ENCODE peak calls at places on chromosome 15, in seven cellular contexts. One of them, this sample, is unnamed.

GRCh38 chr15:72866086-72866646 is 82.6 kb upstream of the ADPGK start:
- DNase-seq in AG09309: no peak
- DNase-seq in neural crest cell: no peak
- DNase-seq in IMR-90: no peak
- DNase-seq in left ventricle myocardium inferior: no peak
- DNase-seq in endothelial cell: no peak
- DNase-seq in thoracic aorta: no peak
- DNase-seq in this sample: peak; percentile 21

GRCh38 chr15:40793216-40793989 is 13.5 kb upstream of the ZFYVE19 start:
- DNase-seq in AG09309: peak; percentile 78
- DNase-seq in neural crest cell: no peak
- DNase-seq in IMR-90: peak; percentile 98
- DNase-seq in left ventricle myocardium inferior: no peak
- DNase-seq in endothelial cell: no peak
- DNase-seq in thoracic aorta: no peak
- DNase-seq in this sample: no peak

GRCh38 chr15:43828061-43828657 is 1.4 kb downstream of the WDR76 start:
- DNase-seq in AG09309: no peak
- DNase-seq in neural crest cell: no peak
- DNase-seq in IMR-90: peak; percentile 19
- DNase-seq in left ventricle myocardium inferior: no peak
- DNase-seq in endothelial cell: no peak
- DNase-seq in thoracic aorta: no peak
- DNase-seq in this sample: peak; percentile 13

GRCh38 chr15:84611631-84612030 is 10.8 kb downstream of the ZSCAN2 start:
- DNase-seq in AG09309: no peak
- DNase-seq in neural crest cell: no peak
- DNase-seq in IMR-90: peak; percentile 52
- DNase-seq in left ventricle myocardium inferior: no peak
- DNase-seq in endothelial cell: no peak
- DNase-seq in thoracic aorta: no peak
- DNase-seq in this sample: no peak

GRCh38 chr15:51759557-51760070 is 8.2 kb downstream of the TMOD2 start:
- DNase-seq in AG09309: peak; percentile 82
- DNase-seq in neural crest cell: no peak
- DNase-seq in IMR-90: peak; percentile 97
- DNase-seq in left ventricle myocardium inferior: peak; percentile 50
- DNase-seq in endothelial cell: no peak
- DNase-seq in thoracic aorta: no peak
- DNase-seq in this sample: no peak

GRCh38 chr15:49435201-49435600 is 12.2 kb downstream of the FGF7 start:
- DNase-seq in AG09309: no peak
- DNase-seq in neural crest cell: no peak
- DNase-seq in IMR-90: peak; percentile 80
- DNase-seq in left ventricle myocardium inferior: no peak
- DNase-seq in endothelial cell: no peak
- DNase-seq in thoracic aorta: no peak
- DNase-seq in this sample: no peak

GRCh38 chr15:65519781-65520299 is 2.4 kb upstream of the DPP8 start:
- DNase-seq in AG09309: no peak
- DNase-seq in neural crest cell: no peak
- DNase-seq in IMR-90: no peak
- DNase-seq in left ventricle myocardium inferior: no peak
- DNase-seq in endothelial cell: no peak
- DNase-seq in thoracic aorta: no peak
- DNase-seq in this sample: no peak

GRCh38 chr15:50124557-50125080 is 5.6 kb upstream of the ATP8B4 start:
- DNase-seq in AG09309: no peak
- DNase-seq in neural crest cell: no peak
- DNase-seq in IMR-90: no peak
- DNase-seq in left ventricle myocardium inferior: no peak
- DNase-seq in endothelial cell: no peak
- DNase-seq in thoracic aorta: no peak
- DNase-seq in this sample: no peak

GRCh38 chr15:78691167-78691872 is 50.3 kb upstream of the CHRNB4 start:
- DNase-seq in AG09309: no peak
- DNase-seq in neural crest cell: no peak
- DNase-seq in IMR-90: no peak
- DNase-seq in left ventricle myocardium inferior: no peak
- DNase-seq in endothelial cell: no peak
- DNase-seq in thoracic aorta: no peak
- DNase-seq in this sample: peak; percentile 75

GRCh38 chr15:58539548-58539947 is 107.8 kb downstream of the LIPC start:
- DNase-seq in AG09309: no peak
- DNase-seq in neural crest cell: no peak
- DNase-seq in IMR-90: no peak
- DNase-seq in left ventricle myocardium inferior: no peak
- DNase-seq in endothelial cell: no peak
- DNase-seq in thoracic aorta: no peak
- DNase-seq in this sample: no peak

GRCh38 chr15:65757256-65757655 is 34.8 kb downstream of the DENND4A start:
- DNase-seq in AG09309: no peak
- DNase-seq in neural crest cell: no peak
- DNase-seq in IMR-90: no peak
- DNase-seq in left ventricle myocardium inferior: no peak
- DNase-seq in endothelial cell: no peak
- DNase-seq in thoracic aorta: no peak
- DNase-seq in this sample: no peak

GRCh38 chr15:64125978-64126377 is 25.6 kb upstream of the SNX22 start:
- DNase-seq in AG09309: no peak
- DNase-seq in neural crest cell: no peak
- DNase-seq in IMR-90: no peak
- DNase-seq in left ventricle myocardium inferior: no peak
- DNase-seq in endothelial cell: no peak
- DNase-seq in thoracic aorta: no peak
- DNase-seq in this sample: no peak
- TF ChIP-seq CTCF in AG09309: no peak
- TF ChIP-seq CTCF in neural crest cell: no peak
- TF ChIP-seq CTCF in IMR-90: no peak
- TF ChIP-seq CTCF in left ventricle myocardium inferior: no peak
- TF ChIP-seq CTCF in endothelial cell: no peak
- TF ChIP-seq CTCF in thoracic aorta: no peak
- TF ChIP-seq CTCF in this sample: no peak

DNA sequence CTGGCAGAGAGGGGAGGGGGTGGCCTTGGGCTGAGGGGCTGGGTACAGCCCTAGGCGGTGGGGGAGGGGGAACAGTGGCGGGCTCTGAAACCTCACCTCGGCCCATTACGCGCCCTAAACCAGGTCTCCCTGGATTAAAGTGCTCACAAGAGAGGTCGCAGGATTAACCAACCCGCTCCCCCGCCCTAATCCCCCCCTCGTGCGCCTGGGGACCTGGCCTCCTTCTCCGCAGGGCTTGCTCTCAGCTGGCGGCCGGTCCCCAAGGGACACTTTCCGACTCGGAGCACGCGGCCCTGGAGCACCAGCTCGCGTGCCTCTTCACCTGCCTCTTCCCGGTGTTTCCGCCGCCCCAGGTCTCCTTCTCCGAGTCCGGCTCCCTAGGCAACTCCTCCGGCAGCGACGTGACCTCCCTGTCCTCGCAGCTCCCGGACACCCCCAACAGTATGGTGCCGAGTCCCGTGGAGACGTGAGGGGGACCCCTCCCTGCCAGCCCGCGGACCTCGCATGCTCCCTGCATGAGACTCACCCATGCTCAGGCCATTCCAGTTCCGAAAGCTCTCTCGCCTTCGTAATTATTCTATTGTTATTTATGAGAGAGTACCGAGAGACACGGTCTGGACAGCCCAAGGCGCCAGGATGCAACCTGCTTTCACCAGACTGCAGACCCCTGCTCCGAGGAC is 4.9 kb downstream of the ISL2 start:
- DNase-seq in AG09309: no peak
- DNase-seq in neural crest cell: peak; percentile 10
- DNase-seq in IMR-90: no peak
- DNase-seq in left ventricle myocardium inferior: no peak
- DNase-seq in endothelial cell: no peak
- DNase-seq in thoracic aorta: no peak
- DNase-seq in this sample: peak; percentile 81
- TF ChIP-seq CTCF in AG09309: no peak
- TF ChIP-seq CTCF in neural crest cell: no peak
- TF ChIP-seq CTCF in IMR-90: no peak
- TF ChIP-seq CTCF in left ventricle myocardium inferior: no peak
- TF ChIP-seq CTCF in endothelial cell: no peak
- TF ChIP-seq CTCF in thoracic aorta: no peak
- TF ChIP-seq CTCF in this sample: no peak

GRCh38 chr15:74308643-74308945 is 58.9 kb downstream of the CYP11A1 start:
- DNase-seq in AG09309: no peak
- DNase-seq in neural crest cell: no peak
- DNase-seq in IMR-90: no peak
- DNase-seq in left ventricle myocardium inferior: no peak
- DNase-seq in endothelial cell: no peak
- DNase-seq in thoracic aorta: no peak
- DNase-seq in this sample: no peak

GRCh38 chr15:74305687-74306086 is 61.8 kb downstream of the CYP11A1 start:
- DNase-seq in AG09309: no peak
- DNase-seq in neural crest cell: no peak
- DNase-seq in IMR-90: no peak
- DNase-seq in left ventricle myocardium inferior: no peak
- DNase-seq in endothelial cell: no peak
- DNase-seq in thoracic aorta: no peak
- DNase-seq in this sample: no peak

GRCh38 chr15:74306801-74307217 is 60.6 kb downstream of the CYP11A1 start:
- DNase-seq in AG09309: no peak
- DNase-seq in neural crest cell: no peak
- DNase-seq in IMR-90: no peak
- DNase-seq in left ventricle myocardium inferior: no peak
- DNase-seq in endothelial cell: no peak
- DNase-seq in thoracic aorta: no peak
- DNase-seq in this sample: no peak

GRCh38 chr15:74304459-74304858 is 63.0 kb downstream of the CYP11A1 start:
- DNase-seq in AG09309: no peak
- DNase-seq in neural crest cell: no peak
- DNase-seq in IMR-90: no peak
- DNase-seq in left ventricle myocardium inferior: no peak
- DNase-seq in endothelial cell: no peak
- DNase-seq in thoracic aorta: no peak
- DNase-seq in this sample: no peak

DNA sequence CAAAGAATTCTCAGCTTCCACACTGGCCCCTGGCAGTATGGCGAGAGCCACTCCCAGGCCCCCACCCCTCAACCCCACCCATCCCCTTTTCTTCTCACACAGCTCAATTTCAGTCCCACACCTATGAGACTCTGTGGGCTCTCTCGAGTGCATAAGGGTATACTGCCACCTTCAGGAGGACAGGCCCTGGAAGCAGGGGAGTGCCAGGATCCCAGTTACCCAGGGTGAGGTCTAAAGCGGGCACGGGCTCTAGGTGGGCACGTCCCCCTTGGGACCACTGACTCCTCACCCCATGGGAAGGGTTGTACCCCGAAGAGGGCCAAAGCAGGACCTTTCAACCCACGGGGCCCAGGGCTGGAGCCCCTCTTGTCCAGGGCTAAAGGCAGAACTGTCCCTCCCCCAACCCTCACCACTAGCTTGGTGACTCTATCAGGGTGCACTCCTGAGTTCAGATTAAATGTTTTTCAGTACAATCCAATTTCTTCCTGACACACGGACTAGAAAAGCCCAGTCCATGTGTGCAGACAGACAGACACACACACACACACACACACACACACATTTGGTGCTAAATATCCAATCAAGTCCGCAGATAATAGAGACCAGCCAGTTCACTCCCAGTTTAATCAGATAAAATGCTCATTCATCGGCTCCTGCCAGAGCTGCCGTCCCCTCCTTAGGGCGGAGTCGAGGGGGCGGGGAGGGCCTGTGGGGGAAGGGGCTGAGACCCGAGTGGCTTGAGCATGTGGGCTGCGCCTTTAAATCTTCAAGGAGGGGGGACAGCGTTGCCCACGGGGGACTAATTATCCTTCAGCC is 59.4 kb downstream of the CYP11A1 start:
- DNase-seq in AG09309: peak; percentile 17
- DNase-seq in neural crest cell: peak; percentile 47
- DNase-seq in IMR-90: peak; percentile 52
- DNase-seq in left ventricle myocardium inferior: no peak
- DNase-seq in endothelial cell: peak; percentile 64
- DNase-seq in thoracic aorta: no peak
- DNase-seq in this sample: no peak
- TF ChIP-seq CTCF in AG09309: peak; percentile 94
- TF ChIP-seq CTCF in neural crest cell: peak; percentile 69
- TF ChIP-seq CTCF in IMR-90: peak; percentile 82
- TF ChIP-seq CTCF in left ventricle myocardium inferior: peak; percentile 77
- TF ChIP-seq CTCF in endothelial cell: peak; percentile 21
- TF ChIP-seq CTCF in thoracic aorta: peak; percentile 73
- TF ChIP-seq CTCF in this sample: peak; percentile 88

DNA sequence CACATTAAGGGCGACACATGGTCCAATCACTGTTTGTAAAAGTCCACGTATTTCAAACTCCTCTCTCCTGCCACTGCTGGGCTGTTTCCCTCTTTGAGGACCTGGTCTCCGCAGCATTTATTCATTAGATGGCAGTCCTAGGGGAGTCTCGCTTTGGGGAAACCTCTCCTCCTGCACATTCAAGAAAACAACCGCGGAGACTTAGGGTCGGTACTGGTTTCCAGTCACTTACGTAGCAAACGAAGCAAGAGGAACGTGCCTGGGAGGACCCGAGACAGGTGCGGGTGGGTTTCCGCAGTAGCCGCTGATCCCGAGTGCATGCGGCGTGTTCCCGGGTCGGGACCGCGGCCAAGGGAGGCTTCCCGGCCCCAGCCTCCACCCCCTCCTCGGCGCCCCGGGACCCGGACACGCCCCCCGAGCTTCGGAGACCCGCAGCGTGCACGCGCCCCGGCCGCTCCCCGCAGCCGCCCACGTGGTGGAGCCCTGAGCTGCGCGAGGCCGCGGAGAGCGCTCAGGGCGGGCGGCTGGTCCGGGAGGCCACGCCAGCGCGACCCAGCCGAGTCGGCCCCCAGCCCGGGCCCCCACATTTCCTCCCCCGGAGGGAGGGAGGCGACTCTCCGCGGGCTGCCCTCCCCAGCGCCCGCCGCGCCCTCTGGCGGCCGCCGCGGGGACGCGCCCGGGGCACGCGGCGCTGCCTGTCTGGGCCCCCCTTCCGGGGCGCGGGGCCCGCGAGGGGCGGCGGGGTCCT is 1.1 kb upstream of the IGF1R start:
- DNase-seq in AG09309: no peak
- DNase-seq in neural crest cell: peak; percentile 70
- DNase-seq in IMR-90: peak; percentile 43
- DNase-seq in left ventricle myocardium inferior: peak; percentile 77
- DNase-seq in endothelial cell: peak; percentile 86
- DNase-seq in thoracic aorta: no peak
- DNase-seq in this sample: peak; percentile 88
- TF ChIP-seq CTCF in AG09309: peak; percentile 29
- TF ChIP-seq CTCF in neural crest cell: peak; percentile 75
- TF ChIP-seq CTCF in IMR-90: peak; percentile 61
- TF ChIP-seq CTCF in left ventricle myocardium inferior: peak; percentile 84
- TF ChIP-seq CTCF in endothelial cell: peak; percentile 88
- TF ChIP-seq CTCF in thoracic aorta: peak; percentile 31
- TF ChIP-seq CTCF in this sample: peak; percentile 71

GRCh38 chr15:71662306-71662705 is 148.0 kb upstream of the NR2E3 start:
- DNase-seq in AG09309: no peak
- DNase-seq in neural crest cell: no peak
- DNase-seq in IMR-90: no peak
- DNase-seq in left ventricle myocardium inferior: no peak
- DNase-seq in endothelial cell: no peak
- DNase-seq in thoracic aorta: no peak
- DNase-seq in this sample: no peak
- TF ChIP-seq CTCF in AG09309: no peak
- TF ChIP-seq CTCF in neural crest cell: no peak
- TF ChIP-seq CTCF in IMR-90: no peak
- TF ChIP-seq CTCF in left ventricle myocardium inferior: no peak
- TF ChIP-seq CTCF in endothelial cell: no peak
- TF ChIP-seq CTCF in thoracic aorta: no peak
- TF ChIP-seq CTCF in this sample: no peak